ENCODE peak calls at places on chromosomes 6 and 20, in six cellular contexts. I is HCT116, E is K562, C is SK-N-SH, M is Panc1, A is GM12878. U is an unnamed sample.

GRCh38 chr6:99603421-99604160 is 3.0 kb upstream of the PRDM13 start:
- DNase-seq in C (peak; percentile 65), A (no peak), M (no peak), I (no peak), E (peak; percentile 57), U (no peak)

GRCh38 chr6:43779864-43780260 is 9.9 kb downstream of the VEGFA start:
- DNase-seq in I (no peak), E (no peak), C (peak; percentile 61), A (no peak), M (no peak), U (no peak)

GRCh38 chr20:22557403-22558276 is 26.7 kb downstream of the FOXA2 start:
- DNase-seq in C (no peak), E (no peak), A (no peak), I (no peak), M (no peak), U (no peak)

GRCh38 chr6:155483858-155484257 is 28.2 kb upstream of the NOX3 start:
- DNase-seq in M (no peak), E (no peak), A (no peak), C (no peak), I (no peak), U (peak; percentile 31)

GRCh38 chr6:137724018-137724403 is 143.0 kb upstream of the TNFAIP3 start:
- DNase-seq in M (no peak), E (no peak), C (no peak), I (no peak), A (no peak), U (peak; percentile 87)

GRCh38 chr6:157059781-157060180 is 263.5 kb downstream of the TMEM242 start:
- DNase-seq in M (no peak), C (no peak), I (no peak), E (no peak), A (no peak), U (no peak)

GRCh38 chr20:63749597-63750508 is 10.3 kb downstream of the SLC2A4RG start:
- DNase-seq in E (no peak), I (no peak), M (no peak), A (no peak), C (peak; percentile 30), U (no peak)

GRCh38 chr6:50586074-50586473 is 127.3 kb upstream of the TFAP2D start:
- DNase-seq in E (no peak), A (no peak), I (no peak), M (no peak), C (no peak), U (no peak)

GRCh38 chr6:15351631-15352030 is 105.8 kb downstream of the JARID2 start:
- DNase-seq in E (no peak), A (no peak), I (no peak), M (no peak), C (no peak), U (no peak)

GRCh38 chr6:33851959-33852358 is 48.2 kb upstream of the MLN start:
- DNase-seq in E (peak; percentile 75), C (no peak), M (no peak), A (no peak), I (peak; percentile 31), U (peak; percentile 25)

GRCh38 chr6:25136879-25137278 is 142.3 kb upstream of the CARMIL1 start:
- DNase-seq in E (no peak), A (no peak), I (no peak), C (no peak), M (no peak), U (no peak)
- H3K9me3 ChIP-seq in E (no peaks in the 10 kb centered on the region), A (peaks cover 11% of the 10 kb centered on the region), I (no peaks in the 10 kb centered on the region), C (peaks cover 13% of the 10 kb centered on the region), M (peaks cover 3% of the 10 kb centered on the region), U (peaks cover 16% of the 10 kb centered on the region)

GRCh38 chr6:41780623-41781301 is at the start of gene PRICKLE4:
- DNase-seq in C (peak; percentile 71), M (no peak), E (peak; percentile 84), I (no peak), A (no peak), U (no peak)
- TF ChIP-seq REST in C (no peak), M (no peak), E (no peak), I (no peak), A (no peak), U (no peak)

GRCh38 chr6:41785689-41786450 is 1.6 kb upstream of the TOMM6 start:
- DNase-seq in I (no peak), M (no peak), C (no peak), E (no peak), A (no peak), U (no peak)
- TF ChIP-seq SIN3A in I (no peak), M (no peak), C (no peak), E (no peak), A (no peak), U (no peak)

GRCh38 chr6:40205004-40205403 is 270.7 kb upstream of the MOCS1 start:
- DNase-seq in M (no peak), I (no peak), A (no peak), C (no peak), E (no peak), U (no peak)
- H3K9me3 ChIP-seq in M (no peaks in the 10 kb centered on the region), I (no peaks in the 10 kb centered on the region), A (no peaks in the 10 kb centered on the region), C (peaks cover 14% of the 10 kb centered on the region), E (no peaks in the 10 kb centered on the region), U (peaks cover 54% of the 10 kb centered on the region)

GRCh38 chr6:168121308-168121665 is 42.3 kb upstream of the FRMD1 start:
- DNase-seq in C (peak; percentile 4), A (no peak), E (no peak), I (no peak), M (no peak), U (no peak)
- TF ChIP-seq REST in C (no peak), A (no peak), E (no peak), I (no peak), M (no peak), U (no peak)